ENCODE peak calls at places on chromosomes 3 and 15, in seven cellular contexts. C, A, E, U, X, W and L are unnamed samples.

GRCh38 chr3:124107491-124107890 is 115.6 kb upstream of the ROPN1 start:
- DNase-seq in C (no peak), A (no peak), E (no peak), U (no peak), X (no peak), W (no peak), L (no peak)

GRCh38 chr15:70528816-70529215 is 234.5 kb downstream of the UACA start:
- DNase-seq in C (peak; percentile 37), A (no peak), E (no peak), U (no peak), X (no peak), W (no peak), L (no peak)

GRCh38 chr3:142850395-142851023 is 38.4 kb downstream of the PCOLCE2 start:
- DNase-seq in C (no peak), A (peak; percentile 95), E (no peak), U (peak; percentile 66), X (no peak), W (peak; percentile 87), L (no peak)

GRCh38 chr15:64841258-64842098 is at the start of gene PLEKHO2:
- DNase-seq in C (peak; percentile 91), A (peak; percentile 97), E (peak; percentile 97), U (peak; percentile 92), X (peak; percentile 81), W (peak; percentile 69), L (peak; percentile 78)

GRCh38 chr15:93852761-93853160 is 378.6 kb upstream of the MCTP2 start:
- DNase-seq in C (no peak), A (no peak), E (no peak), U (no peak), X (no peak), W (no peak), L (no peak)

GRCh38 chr3:159634414-159634813 is 354.2 kb upstream of the IL12A start:
- DNase-seq in C (no peak), A (peak; percentile 83), E (no peak), U (peak; percentile 64), X (no peak), W (no peak), L (no peak)

GRCh38 chr15:51536965-51537574 is 85.5 kb downstream of the DMXL2 start:
- DNase-seq in C (no peak), A (peak; percentile 17), E (no peak), U (peak; percentile 42), X (no peak), W (no peak), L (no peak)

GRCh38 chr3:64002248-64002647 is 21.0 kb downstream of the PSMD6 start:
- DNase-seq in C (no peak), A (no peak), E (no peak), U (no peak), X (no peak), W (no peak), L (no peak)

GRCh38 chr3:4633078-4634004 is 140.2 kb downstream of the ITPR1 start:
- DNase-seq in C (no peak), A (peak; percentile 71), E (no peak), U (peak; percentile 72), X (no peak), W (peak; percentile 37), L (no peak)

DNA sequence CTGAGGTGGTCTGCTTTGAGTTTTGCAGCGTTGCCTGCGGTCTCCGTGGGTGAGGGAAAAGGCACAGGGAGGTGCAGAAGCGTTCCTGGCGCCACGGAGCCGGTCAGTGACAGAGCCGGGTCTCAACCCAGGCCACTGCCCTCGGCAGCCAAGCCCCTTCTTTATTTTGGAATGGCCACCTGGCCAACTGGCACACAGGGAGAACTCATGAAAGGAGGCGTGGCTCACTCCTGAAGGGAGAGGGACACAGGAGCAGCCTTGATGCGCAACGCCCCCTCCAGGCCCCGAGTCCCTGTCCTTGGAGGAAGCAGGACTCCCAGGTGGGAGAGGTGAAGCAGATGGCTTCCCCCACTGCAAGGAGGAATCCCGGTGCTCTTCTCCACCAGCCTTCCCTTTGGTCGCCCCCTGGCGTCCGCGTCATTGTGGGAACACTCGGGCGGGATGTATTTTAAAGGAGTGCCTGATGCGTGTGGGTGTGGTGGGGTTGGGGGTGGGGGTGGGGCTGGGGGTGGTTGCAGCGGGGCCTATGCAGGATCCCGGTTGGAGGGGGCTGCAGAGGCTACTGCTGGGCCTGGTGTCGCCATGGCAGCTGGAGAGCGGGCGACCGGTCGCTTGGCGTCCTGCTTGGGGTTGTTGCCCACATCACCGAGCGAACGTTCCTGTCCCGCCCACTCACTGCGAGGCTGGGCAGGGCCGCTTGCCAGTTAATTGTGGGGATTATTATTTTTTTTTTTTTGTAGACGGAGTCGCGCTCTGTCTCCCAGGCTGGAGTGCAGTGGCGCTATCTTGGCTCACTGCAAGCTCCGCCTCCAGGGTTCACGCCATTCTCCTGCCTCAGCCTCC is 32.6 kb downstream of the APBA2 start:
- DNase-seq in C (peak; percentile 56), A (no peak), E (no peak), U (no peak), X (peak; percentile 32), W (no peak), L (no peak)
- TF ChIP-seq CTCF in C (no peak), A (peak; percentile 9), E (no peak), U (no peak), X (peak; percentile 50), W (no peak), L (no peak)

GRCh38 chr15:63043391-63044076 is 987 bp downstream of the TPM1 start:
- DNase-seq in C (no peak), A (peak; percentile 21), E (peak; percentile 62), U (no peak), X (peak; percentile 17), W (no peak), L (peak; percentile 40)
- TF ChIP-seq CTCF in C (no peak), A (no peak), E (no peak), U (no peak), X (no peak), W (no peak), L (no peak)

DNA sequence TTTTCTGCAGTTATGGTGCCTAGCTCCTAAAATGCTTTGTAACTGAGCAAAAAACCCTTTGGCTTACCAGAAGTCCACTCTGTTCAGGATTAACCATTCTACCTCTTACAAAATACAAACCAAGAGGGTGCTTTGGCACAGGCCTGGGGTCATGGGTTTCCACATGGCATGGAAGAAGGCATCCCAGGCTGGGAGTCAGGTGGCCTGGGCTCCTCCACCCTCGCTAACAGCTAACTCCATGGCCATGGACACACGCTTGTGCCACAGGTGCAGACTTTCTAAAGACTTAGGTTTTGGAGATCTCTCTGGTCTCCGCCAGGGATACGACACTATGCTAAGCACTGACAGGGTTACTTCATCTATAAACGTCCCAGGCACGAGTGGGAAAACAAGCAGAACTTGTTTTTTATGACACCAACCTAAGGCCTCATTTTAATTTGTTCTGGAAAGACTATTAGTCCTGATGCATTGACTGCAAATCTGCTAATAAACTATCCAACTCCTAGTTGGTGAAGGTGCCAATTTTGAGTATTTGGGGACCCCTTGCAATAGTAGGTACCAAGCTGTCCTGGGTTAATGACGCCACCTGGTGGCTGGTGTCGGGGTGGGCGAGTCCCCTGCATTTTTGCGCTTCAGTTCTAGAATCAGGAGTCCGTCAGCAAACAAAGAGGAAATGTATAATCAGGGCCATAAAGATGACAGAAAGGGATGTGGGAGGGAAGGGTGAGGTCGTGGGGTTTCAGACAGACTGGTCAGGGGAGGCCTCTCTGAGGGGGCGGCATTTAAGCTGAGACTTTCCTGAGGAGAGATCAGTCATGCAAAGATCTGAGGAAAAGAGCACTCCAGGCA is 10.3 kb upstream of the ALDH1A3 start:
- DNase-seq in C (no peak), A (no peak), E (no peak), U (no peak), X (no peak), W (no peak), L (no peak)
- TF ChIP-seq CTCF in C (peak; percentile 57), A (peak; percentile 53), E (peak; percentile 16), U (peak; percentile 33), X (peak; percentile 53), W (peak; percentile 51), L (no peak)

DNA sequence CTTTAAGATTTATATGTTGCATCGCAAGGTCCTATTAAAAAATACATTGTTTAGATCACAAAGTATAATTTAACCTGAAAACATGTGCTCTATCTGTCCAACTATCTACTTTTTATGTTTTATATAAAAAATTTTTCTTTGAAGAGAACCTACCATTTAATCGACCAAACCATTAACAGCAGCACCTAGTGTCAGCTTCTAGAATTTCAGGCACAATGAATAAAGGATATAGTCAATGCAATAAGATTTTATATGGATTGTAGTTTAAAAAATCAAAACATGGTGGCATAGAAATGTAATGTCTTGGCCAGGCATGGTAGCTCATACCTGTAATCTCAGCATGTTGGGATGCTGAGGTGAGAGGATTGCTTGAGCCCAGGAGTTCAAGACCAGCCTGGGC is 313.7 kb downstream of the GAP43 start:
- DNase-seq in C (no peak), A (no peak), E (no peak), U (no peak), X (no peak), W (no peak), L (no peak)
- TF ChIP-seq CTCF in C (peak; percentile 48), A (peak; percentile 55), E (no peak), U (peak; percentile 41), X (peak; percentile 50), W (peak; percentile 41), L (no peak)